ENCODE peak calls at places on chromosomes 4 and X, in four cellular contexts. One of them, this sample, is unnamed. For H3K9me3, the result is how much of the 10 kb centered on the place peaks cover.

GRCh38 chr4:48409203-48409602 is 67.9 kb downstream of the SLAIN2 start:
- DNase-seq in neural progenitor cell: no peak
- DNase-seq in GM23248: no peak
- DNase-seq in HCT116: no peak
- DNase-seq in this sample: no peak

GRCh38 chr4:121951570-121952110 is at the start of gene TRPC3:
- DNase-seq in neural progenitor cell: peak
- DNase-seq in GM23248: peak
- DNase-seq in HCT116: no peak
- DNase-seq in this sample: no peak

GRCh38 chr4:105765690-105766407 is 57.3 kb downstream of the GSTCD start:
- DNase-seq in neural progenitor cell: no peak
- DNase-seq in GM23248: peak
- DNase-seq in HCT116: peak
- DNase-seq in this sample: peak

GRCh38 chr4:135838889-135839288 is 1637.3 kb upstream of the PABPC4L start:
- DNase-seq in neural progenitor cell: peak
- DNase-seq in GM23248: no peak
- DNase-seq in HCT116: peak
- DNase-seq in this sample: peak

GRCh38 chrX:48540015-48540350 is 469 bp downstream of the TBC1D25 start:
- DNase-seq in neural progenitor cell: no peak
- DNase-seq in GM23248: peak
- DNase-seq in HCT116: peak
- DNase-seq in this sample: no peak

GRCh38 chrX:4830880-4831557 is 1117.6 kb upstream of the PRKX start:
- DNase-seq in neural progenitor cell: no peak
- DNase-seq in GM23248: no peak
- DNase-seq in HCT116: no peak
- DNase-seq in this sample: peak

GRCh38 chr4:104901438-104901837 is 245.2 kb upstream of the TET2 start:
- DNase-seq in neural progenitor cell: peak
- DNase-seq in GM23248: no peak
- DNase-seq in HCT116: peak
- DNase-seq in this sample: no peak

GRCh38 chrX:66760648-66761047 is 121.8 kb upstream of the EDA2R start:
- DNase-seq in neural progenitor cell: peak
- DNase-seq in GM23248: peak
- DNase-seq in HCT116: no peak
- DNase-seq in this sample: peak

GRCh38 chr4:122744229-122744628 is 11.7 kb downstream of the BBS12 start:
- DNase-seq in neural progenitor cell: no peak
- DNase-seq in GM23248: peak
- DNase-seq in HCT116: no peak
- DNase-seq in this sample: no peak

GRCh38 chr4:150209140-150209829 is 131.0 kb downstream of the DCLK2 start:
- DNase-seq in neural progenitor cell: peak
- DNase-seq in GM23248: peak
- DNase-seq in HCT116: peak
- DNase-seq in this sample: peak

GRCh38 chr4:121738780-121739547 is 26.0 kb downstream of the SMIM43 start:
- DNase-seq in neural progenitor cell: no peak
- DNase-seq in GM23248: no peak
- DNase-seq in HCT116: no peak
- DNase-seq in this sample: no peak

GRCh38 chrX:11864171-11864570 is 106.1 kb downstream of the MSL3 start:
- DNase-seq in neural progenitor cell: no peak
- DNase-seq in GM23248: no peak
- DNase-seq in HCT116: no peak
- DNase-seq in this sample: no peak

GRCh38 chr4:48913346-48913745 is 6.8 kb upstream of the OCIAD2 start:
- DNase-seq in neural progenitor cell: no peak
- DNase-seq in GM23248: peak
- DNase-seq in HCT116: no peak
- DNase-seq in this sample: peak

GRCh38 chr4:22969314-22969896 is 276.7 kb downstream of the GBA3 start:
- DNase-seq in neural progenitor cell: peak
- DNase-seq in GM23248: peak
- DNase-seq in HCT116: no peak
- DNase-seq in this sample: peak

GRCh38 chr4:145736241-145736831 is 56.4 kb downstream of the C4orf51 start:
- DNase-seq in neural progenitor cell: no peak
- DNase-seq in GM23248: peak
- DNase-seq in HCT116: no peak
- DNase-seq in this sample: peak

GRCh38 chr4:74157116-74157742 is 689 bp upstream of the MTHFD2L start:
- DNase-seq in neural progenitor cell: no peak
- DNase-seq in GM23248: peak
- DNase-seq in HCT116: no peak
- DNase-seq in this sample: no peak

GRCh38 chrX:13938053-13938765 is 91.5 kb downstream of the GEMIN8 start:
- DNase-seq in neural progenitor cell: peak
- DNase-seq in GM23248: peak
- DNase-seq in HCT116: no peak
- DNase-seq in this sample: peak

DNA sequence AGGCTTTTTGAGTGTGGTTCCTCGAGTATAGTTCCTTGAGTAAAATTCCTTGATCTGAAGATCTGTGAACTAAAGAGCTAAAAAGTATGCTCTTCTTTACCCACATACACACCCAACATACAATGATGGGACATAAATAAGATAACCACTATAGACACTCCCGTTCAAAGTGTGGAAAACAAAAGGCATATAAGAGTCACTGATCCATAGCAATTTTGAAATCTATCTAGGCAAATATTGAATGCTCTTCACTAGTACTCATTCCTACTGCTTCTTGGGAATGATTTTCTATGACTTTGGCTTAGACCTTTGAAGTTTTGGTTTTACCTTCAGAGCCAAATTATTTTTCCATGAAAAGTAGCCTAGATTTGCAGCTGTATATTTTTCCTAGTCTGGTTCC is 26.4 kb downstream of the PITX2 start:
- DNase-seq in neural progenitor cell: no peak
- DNase-seq in GM23248: no peak
- DNase-seq in HCT116: no peak
- DNase-seq in this sample: no peak
- H3K9me3 ChIP-seq in neural progenitor cell: under half
- H3K9me3 ChIP-seq in GM23248: under half
- H3K9me3 ChIP-seq in HCT116: under half
- H3K9me3 ChIP-seq in this sample: under half

GRCh38 chr4:68773699-68774098 is 42.1 kb upstream of the UGT2B10 start:
- DNase-seq in neural progenitor cell: no peak
- DNase-seq in GM23248: no peak
- DNase-seq in HCT116: no peak
- DNase-seq in this sample: no peak
- H2AFZ ChIP-seq in neural progenitor cell: no peak
- H2AFZ ChIP-seq in GM23248: no peak
- H2AFZ ChIP-seq in HCT116: no peak
- H2AFZ ChIP-seq in this sample: no peak

DNA sequence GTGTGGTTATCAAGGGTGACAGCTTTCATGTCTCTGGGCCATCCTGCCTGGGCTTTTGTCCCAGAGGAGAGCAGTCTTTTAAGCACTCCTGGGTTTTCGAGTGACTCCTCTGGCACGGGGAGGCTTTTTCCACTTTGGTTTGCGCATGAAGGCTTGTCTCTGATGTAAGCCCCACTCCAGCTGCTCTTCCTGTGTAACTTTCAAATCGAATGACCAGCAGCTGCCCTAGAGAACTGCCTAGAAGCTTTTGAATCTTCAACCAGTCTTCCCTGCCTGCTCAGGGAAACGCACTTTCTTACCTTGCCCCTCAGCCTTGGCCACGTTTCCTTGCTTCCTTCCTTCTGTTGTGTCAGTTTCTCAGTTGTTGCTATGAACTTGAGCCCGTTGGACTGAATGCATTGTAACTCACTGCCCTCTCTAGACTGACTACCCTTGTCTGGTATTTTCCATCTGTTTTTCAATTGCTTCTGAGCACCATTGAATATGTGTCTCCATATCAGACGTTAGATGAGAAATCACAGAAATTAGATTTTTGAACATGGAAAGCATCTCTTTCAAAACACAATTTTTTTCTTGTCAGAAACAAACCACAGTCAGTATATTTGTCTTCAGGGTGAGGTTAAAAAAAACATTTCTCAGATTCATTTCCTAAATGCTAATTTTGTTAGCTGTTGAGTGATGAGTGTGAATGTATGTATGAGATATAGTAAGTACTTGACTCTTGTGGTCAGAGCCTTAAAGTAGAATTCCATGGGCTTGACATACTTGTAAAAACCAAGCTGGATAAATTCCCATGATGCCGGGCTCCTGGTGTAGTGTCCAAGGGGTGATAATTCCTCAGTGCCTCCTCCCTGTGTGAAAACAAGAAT is 45.4 kb downstream of the SLC9A6 start:
- DNase-seq in neural progenitor cell: no peak
- DNase-seq in GM23248: peak
- DNase-seq in HCT116: no peak
- DNase-seq in this sample: no peak
- TF ChIP-seq EZH2phosphoT487 in neural progenitor cell: no peak
- TF ChIP-seq EZH2phosphoT487 in GM23248: peak
- TF ChIP-seq EZH2phosphoT487 in HCT116: no peak
- TF ChIP-seq EZH2phosphoT487 in this sample: no peak

GRCh38 chr4:43471950-43472349 is 579.4 kb downstream of the GRXCR1 start:
- DNase-seq in neural progenitor cell: no peak
- DNase-seq in GM23248: peak
- DNase-seq in HCT116: no peak
- DNase-seq in this sample: peak
- H3K9me3 ChIP-seq in neural progenitor cell: under half
- H3K9me3 ChIP-seq in GM23248: under half
- H3K9me3 ChIP-seq in HCT116: under half
- H3K9me3 ChIP-seq in this sample: under half

DNA sequence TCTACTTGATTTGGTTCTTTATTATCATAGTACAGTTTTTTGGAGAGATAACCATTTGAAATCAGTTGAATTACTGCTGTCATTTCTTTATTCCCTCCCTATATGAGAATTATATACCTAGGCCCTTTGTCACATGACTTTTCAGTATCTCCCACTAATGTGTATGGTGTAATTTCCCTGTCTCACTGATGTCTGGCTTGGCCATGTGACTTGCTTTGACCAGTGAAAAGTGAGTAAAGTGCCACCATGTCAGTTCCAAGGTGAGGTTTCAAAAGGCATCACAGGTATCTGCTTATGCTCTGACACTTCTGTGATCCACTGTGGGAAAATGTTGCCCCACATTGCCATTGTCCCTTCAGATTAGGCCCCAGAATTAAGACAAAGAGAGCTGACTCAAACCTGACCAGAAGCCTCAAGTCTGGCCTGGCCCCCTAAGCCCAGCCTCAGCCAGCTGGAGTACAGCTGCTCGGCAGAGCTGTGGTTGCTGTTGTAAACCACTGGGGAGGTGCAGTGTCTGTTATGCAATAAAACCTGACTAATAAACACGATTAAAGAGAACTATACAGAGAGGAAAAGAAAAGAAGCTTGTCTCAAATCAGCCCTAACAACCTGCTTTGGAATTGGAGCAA is 27.5 kb downstream of the SETD7 start:
- DNase-seq in neural progenitor cell: no peak
- DNase-seq in GM23248: peak
- DNase-seq in HCT116: no peak
- DNase-seq in this sample: no peak
- H2AFZ ChIP-seq in neural progenitor cell: no peak
- H2AFZ ChIP-seq in GM23248: no peak
- H2AFZ ChIP-seq in HCT116: no peak
- H2AFZ ChIP-seq in this sample: no peak

GRCh38 chr4:2260336-2261109 is 1.4 kb downstream of the MXD4 start:
- DNase-seq in neural progenitor cell: no peak
- DNase-seq in GM23248: peak
- DNase-seq in HCT116: no peak
- DNase-seq in this sample: no peak
- TF ChIP-seq EZH2phosphoT487 in neural progenitor cell: no peak
- TF ChIP-seq EZH2phosphoT487 in GM23248: no peak
- TF ChIP-seq EZH2phosphoT487 in HCT116: no peak
- TF ChIP-seq EZH2phosphoT487 in this sample: no peak

DNA sequence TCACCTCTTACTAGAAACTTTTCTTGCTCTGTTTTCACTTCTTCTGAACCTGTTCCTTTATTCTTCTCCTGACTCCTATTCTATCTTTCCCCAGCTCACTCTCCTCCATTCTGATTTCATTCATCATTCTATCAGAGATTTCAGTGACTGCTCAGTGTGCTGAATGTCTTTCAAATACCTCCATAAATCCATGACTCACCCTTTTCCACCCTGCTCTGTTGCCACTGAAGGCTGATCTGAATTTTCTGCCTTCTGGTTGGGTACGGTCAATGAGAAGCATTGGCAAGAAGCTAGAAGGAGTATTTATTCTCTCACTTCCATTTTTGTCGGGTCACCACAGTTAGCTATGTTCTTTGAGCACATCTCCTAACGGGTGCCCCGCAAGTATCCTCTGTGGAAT is 265.9 kb downstream of the CBLL2 start:
- DNase-seq in neural progenitor cell: no peak
- DNase-seq in GM23248: peak
- DNase-seq in HCT116: no peak
- DNase-seq in this sample: peak
- H3K9me3 ChIP-seq in neural progenitor cell: under half
- H3K9me3 ChIP-seq in GM23248: under half
- H3K9me3 ChIP-seq in HCT116: under half
- H3K9me3 ChIP-seq in this sample: under half

This sample was measured in PC-3.